ENCODE peak calls at places on chromosomes 13 and 19, in eight cellular contexts. U is sciatic nerve; T is activated CD4-positive, alpha-beta T cell treated with anti-CD3 and anti-CD28 coated beads, Interleukin-2, amount 50 U/mL, for 24 hours; X is stimulated activated CD4-positive, alpha-beta T cell treated with anti-CD3 and anti-CD28 coated beads, Interleukin-2, amount 100 ng/mL, for 48 hours; F is Daoy; L is AG04450; D is B cell; N is pancreas. G is an unnamed sample.

GRCh38 chr13:32415019-32415418 is 12.9 kb downstream of the N4BP2L1 start:
- DNase-seq in U (no peak), T (no peak), X (no peak), F (no peak), L (no peak), D (no peak), N (no peak), G (no peak)

GRCh38 chr13:99388334-99388923 is 81.2 kb upstream of the GPR183 start:
- DNase-seq in U (no peak), T (no peak), X (no peak), F (no peak), L (no peak), D (no peak), N (no peak), G (no peak)

GRCh38 chr13:48318014-48318713 is 14.6 kb downstream of the RB1 start:
- DNase-seq in U (peak; percentile 63), T (no peak), X (no peak), F (no peak), L (no peak), D (no peak), N (peak; percentile 35), G (no peak)

GRCh38 chr13:93561553-93561952 is 334.9 kb downstream of the GPC6 start:
- DNase-seq in U (no peak), T (no peak), X (no peak), F (no peak), L (no peak), D (no peak), N (no peak), G (no peak)

GRCh38 chr19:6718741-6719539 is 1.5 kb downstream of the C3 start:
- DNase-seq in U (no peak), T (no peak), X (no peak), F (peak; percentile 33), L (no peak), D (no peak), N (no peak), G (no peak)

GRCh38 chr19:42285546-42285945 is 16.4 kb upstream of the PRR19 start:
- DNase-seq in U (peak; percentile 70), T (no peak), X (no peak), F (no peak), L (no peak), D (no peak), N (peak; percentile 44), G (no peak)

GRCh38 chr13:78777973-78778372 is 119.0 kb upstream of the OBI1 start:
- DNase-seq in U (no peak), T (no peak), X (no peak), F (no peak), L (no peak), D (no peak), N (no peak), G (no peak)

GRCh38 chr13:59522652-59523051 is 641.1 kb downstream of the DIAPH3 start:
- DNase-seq in U (no peak), T (no peak), X (no peak), F (no peak), L (no peak), D (no peak), N (no peak), G (no peak)

GRCh38 chr19:11530432-11530831 is 1.5 kb upstream of the ECSIT start:
- DNase-seq in U (no peak), T (no peak), X (peak; percentile 34), F (peak; percentile 57), L (peak; percentile 41), D (no peak), N (peak; percentile 84), G (no peak)

GRCh38 chr19:40718774-40719391 is 2.0 kb downstream of the ITPKC start:
- DNase-seq in U (peak; percentile 74), T (no peak), X (no peak), F (peak; percentile 63), L (no peak), D (no peak), N (peak; percentile 86), G (no peak)

GRCh38 chr19:16670291-16670690 is 9.4 kb downstream of the TMEM38A start:
- DNase-seq in U (no peak), T (no peak), X (no peak), F (no peak), L (no peak), D (no peak), N (no peak), G (no peak)

GRCh38 chr19:38737921-38738731 is 6.1 kb downstream of the CAPN12 start:
- DNase-seq in U (peak; percentile 58), T (no peak), X (no peak), F (peak; percentile 6), L (no peak), D (no peak), N (peak; percentile 41), G (no peak)

GRCh38 chr13:72931311-72931710 is 127.5 kb upstream of the KLF5 start:
- DNase-seq in U (no peak), T (no peak), X (no peak), F (no peak), L (no peak), D (no peak), N (no peak), G (no peak)

GRCh38 chr19:12606796-12607195 is 3.8 kb downstream of the ZNF490 start:
- DNase-seq in U (no peak), T (no peak), X (no peak), F (no peak), L (no peak), D (no peak), N (no peak), G (no peak)

GRCh38 chr19:18992696-18993095 is 40.6 kb downstream of the SUGP2 start:
- DNase-seq in U (no peak), T (no peak), X (no peak), F (no peak), L (no peak), D (no peak), N (no peak), G (no peak)

GRCh38 chr19:38252935-38253691 is 3.1 kb downstream of the PPP1R14A start:
- DNase-seq in U (no peak), T (no peak), X (no peak), F (no peak), L (no peak), D (peak; percentile 71), N (no peak), G (no peak)

GRCh38 chr19:44512326-44513298 is 12.3 kb upstream of the ZNF180 start:
- DNase-seq in U (no peak), T (no peak), X (peak; percentile 33), F (peak; percentile 27), L (peak; percentile 34), D (no peak), N (no peak), G (no peak)

GRCh38 chr19:57687363-57688010 is 5.7 kb downstream of the ZNF551 start:
- DNase-seq in U (no peak), T (no peak), X (no peak), F (no peak), L (no peak), D (no peak), N (no peak), G (no peak)

GRCh38 chr19:45247136-45247535 is 1.9 kb upstream of the EXOC3L2 start:
- DNase-seq in U (no peak), T (no peak), X (no peak), F (no peak), L (no peak), D (no peak), N (no peak), G (no peak)

GRCh38 chr13:92842145-92842544 is 384.5 kb upstream of the GPC6 start:
- DNase-seq in U (no peak), T (no peak), X (no peak), F (peak; percentile 15), L (peak; percentile 67), D (no peak), N (no peak), G (no peak)

GRCh38 chr19:31066385-31066784 is 282.9 kb downstream of the TSHZ3 start:
- DNase-seq in U (no peak), T (no peak), X (no peak), F (peak; percentile 81), L (peak; percentile 34), D (no peak), N (no peak), G (no peak)

GRCh38 chr13:21901772-21902708 is 231.2 kb downstream of the FGF9 start:
- DNase-seq in U (no peak), T (no peak), X (no peak), F (no peak), L (no peak), D (no peak), N (no peak), G (no peak)

GRCh38 chr13:87884874-87885273 is 213.7 kb downstream of the SLITRK5 start:
- DNase-seq in U (no peak), T (no peak), X (no peak), F (peak; percentile 1), L (peak; percentile 2), D (no peak), N (no peak), G (no peak)

GRCh38 chr19:48394331-48395169 is 1.1 kb downstream of the GRIN2D start:
- DNase-seq in U (no peak), T (no peak), X (no peak), F (no peak), L (no peak), D (no peak), N (peak; percentile 39), G (no peak)

GRCh38 chr19:54416695-54417491 is 1.6 kb downstream of the TTYH1 start:
- DNase-seq in U (no peak), T (no peak), X (no peak), F (no peak), L (no peak), D (no peak), N (no peak), G (no peak)

GRCh38 chr19:45138303-45138751 is 22.5 kb downstream of the NKPD1 start:
- DNase-seq in U (no peak), T (no peak), X (no peak), F (no peak), L (no peak), D (no peak), N (no peak), G (no peak)

GRCh38 chr19:14333101-14333871 is 48.0 kb upstream of the ADGRE5 start:
- DNase-seq in U (no peak), T (no peak), X (no peak), F (peak; percentile 66), L (no peak), D (no peak), N (no peak), G (no peak)

GRCh38 chr19:18164072-18164471 is 9.5 kb upstream of the IFI30 start:
- DNase-seq in U (no peak), T (no peak), X (no peak), F (no peak), L (no peak), D (no peak), N (no peak), G (no peak)

GRCh38 chr19:33767898-33768413 is 28.7 kb upstream of the KCTD15 start:
- DNase-seq in U (no peak), T (no peak), X (peak; percentile 7), F (peak; percentile 57), L (no peak), D (no peak), N (no peak), G (no peak)

GRCh38 chr13:103030776-103031175 is 35.4 kb downstream of the SLC10A2 start:
- DNase-seq in U (no peak), T (no peak), X (no peak), F (no peak), L (no peak), D (no peak), N (no peak), G (no peak)